ENCODE peak calls at places on chromosomes 13 and 19, in seven cellular contexts. D, A, Y, R, W, H and M are unnamed samples.

GRCh38 chr19:54156490-54156889 is 3.0 kb downstream of the LENG1 start:
- DNase-seq in D (no peak), A (no peak), Y (no peak), R (no peak), W (no peak), H (no peak), M (no peak)

GRCh38 chr19:35623327-35624010 is 5.4 kb upstream of the RBM42 start:
- DNase-seq in D (no peak), A (no peak), Y (no peak), R (no peak), W (no peak), H (no peak), M (no peak)

GRCh38 chr13:75369986-75370385 is 112.0 kb downstream of the TBC1D4 start:
- DNase-seq in D (no peak), A (no peak), Y (no peak), R (no peak), W (no peak), H (no peak), M (no peak)

GRCh38 chr13:114126789-114127472 is 5.5 kb downstream of the RASA3 start:
- DNase-seq in D (no peak), A (no peak), Y (no peak), R (no peak), W (no peak), H (no peak), M (no peak)

GRCh38 chr13:98955336-98955735 is 22.5 kb downstream of the DOCK9 start:
- DNase-seq in D (no peak), A (no peak), Y (no peak), R (no peak), W (no peak), H (no peak), M (no peak)

GRCh38 chr19:7894612-7895309 is 6.5 kb downstream of the LRRC8E start:
- DNase-seq in D (no peak), A (no peak), Y (no peak), R (no peak), W (no peak), H (no peak), M (peak)

GRCh38 chr13:29582171-29582570 is 13.3 kb downstream of the SLC7A1 start:
- DNase-seq in D (no peak), A (no peak), Y (no peak), R (no peak), W (no peak), H (no peak), M (no peak)

GRCh38 chr19:10625762-10626138 is 397 bp downstream of the SLC44A2 start:
- DNase-seq in D (no peak), A (no peak), Y (no peak), R (no peak), W (no peak), H (no peak), M (peak)

GRCh38 chr13:24254151-24254810 is 55.1 kb upstream of the C1QTNF9 start:
- DNase-seq in D (no peak), A (no peak), Y (no peak), R (no peak), W (no peak), H (no peak), M (no peak)

GRCh38 chr19:9953802-9954542 is 17.7 kb upstream of the OLFM2 start:
- DNase-seq in D (no peak), A (no peak), Y (no peak), R (no peak), W (no peak), H (no peak), M (no peak)

GRCh38 chr19:41456342-41456918 is 13.5 kb downstream of the ERICH4 start:
- DNase-seq in D (peak), A (no peak), Y (no peak), R (no peak), W (no peak), H (no peak), M (no peak)

GRCh38 chr19:1774999-1775772 is 21.9 kb downstream of the ONECUT3 start:
- DNase-seq in D (no peak), A (no peak), Y (no peak), R (no peak), W (no peak), H (no peak), M (peak)

GRCh38 chr13:42041684-42042035 is 6.8 kb upstream of the DGKH start:
- DNase-seq in D (peak), A (peak), Y (peak), R (peak), W (no peak), H (peak), M (peak)

GRCh38 chr19:53659292-53659691 is 27.5 kb downstream of the DPRX start:
- DNase-seq in D (peak), A (no peak), Y (peak), R (peak), W (no peak), H (no peak), M (no peak)

GRCh38 chr13:44003481-44003880 is 123.8 kb downstream of the LACC1 start:
- DNase-seq in D (no peak), A (no peak), Y (no peak), R (no peak), W (no peak), H (no peak), M (no peak)

GRCh38 chr13:81872581-81872980 is 1531.7 kb upstream of the SPRY2 start:
- DNase-seq in D (no peak), A (no peak), Y (no peak), R (peak), W (peak), H (peak), M (peak)

GRCh38 chr13:98582947-98583346 is 6.0 kb upstream of the STK24 start:
- DNase-seq in D (no peak), A (no peak), Y (peak), R (no peak), W (no peak), H (no peak), M (peak)